ENCODE peak calls at places on chromosomes 3 and 15, in seven cellular contexts. One of them, this sample, is unnamed.
A peak's percentile ranks its signal among the peaks of the same experiment; 100 is the strongest.

GRCh38 chr3:106820726-106821362 is 556.4 kb upstream of the CCDC54 start:
- DNase-seq in effector CD4-positive, alpha-beta T cell: no peak
- DNase-seq in SJSA1: no peak
- DNase-seq in B cell: no peak
- DNase-seq in T-cell: no peak
- DNase-seq in stimulated activated CD4-positive, alpha-beta T cell treated with anti-CD3 and anti-CD28 coated beads, Interleukin-12 subunit alpha, Interleukin-12 subunit beta, amount 100 ng/mL, for 48 hours: no peak
- DNase-seq in cardiac muscle cell: no peak
- DNase-seq in this sample: no peak

GRCh38 chr3:71214797-71215196 is 368.7 kb downstream of the FOXP1 start:
- DNase-seq in effector CD4-positive, alpha-beta T cell: no peak
- DNase-seq in SJSA1: no peak
- DNase-seq in B cell: no peak
- DNase-seq in T-cell: no peak
- DNase-seq in stimulated activated CD4-positive, alpha-beta T cell treated with anti-CD3 and anti-CD28 coated beads, Interleukin-12 subunit alpha, Interleukin-12 subunit beta, amount 100 ng/mL, for 48 hours: no peak
- DNase-seq in cardiac muscle cell: no peak
- DNase-seq in this sample: no peak

GRCh38 chr3:136728918-136729317 is 23.3 kb downstream of the STAG1 start:
- DNase-seq in effector CD4-positive, alpha-beta T cell: no peak
- DNase-seq in SJSA1: peak; percentile 90
- DNase-seq in B cell: no peak
- DNase-seq in T-cell: no peak
- DNase-seq in stimulated activated CD4-positive, alpha-beta T cell treated with anti-CD3 and anti-CD28 coated beads, Interleukin-12 subunit alpha, Interleukin-12 subunit beta, amount 100 ng/mL, for 48 hours: no peak
- DNase-seq in cardiac muscle cell: peak; percentile 76
- DNase-seq in this sample: no peak

GRCh38 chr3:141303481-141304223 is 64.7 kb upstream of the ZBTB38 start:
- DNase-seq in effector CD4-positive, alpha-beta T cell: peak; percentile 62
- DNase-seq in SJSA1: peak; percentile 74
- DNase-seq in B cell: peak; percentile 48
- DNase-seq in T-cell: no peak
- DNase-seq in stimulated activated CD4-positive, alpha-beta T cell treated with anti-CD3 and anti-CD28 coated beads, Interleukin-12 subunit alpha, Interleukin-12 subunit beta, amount 100 ng/mL, for 48 hours: peak; percentile 92
- DNase-seq in cardiac muscle cell: peak; percentile 89
- DNase-seq in this sample: no peak

GRCh38 chr3:57783186-57784088 is 27.3 kb downstream of the SLMAP start:
- DNase-seq in effector CD4-positive, alpha-beta T cell: no peak
- DNase-seq in SJSA1: no peak
- DNase-seq in B cell: no peak
- DNase-seq in T-cell: no peak
- DNase-seq in stimulated activated CD4-positive, alpha-beta T cell treated with anti-CD3 and anti-CD28 coated beads, Interleukin-12 subunit alpha, Interleukin-12 subunit beta, amount 100 ng/mL, for 48 hours: no peak
- DNase-seq in cardiac muscle cell: no peak
- DNase-seq in this sample: no peak

GRCh38 chr3:151156618-151157216 is 46.3 kb downstream of the GPR171 start:
- DNase-seq in effector CD4-positive, alpha-beta T cell: peak; percentile 18
- DNase-seq in SJSA1: peak; percentile 31
- DNase-seq in B cell: peak; percentile 27
- DNase-seq in T-cell: no peak
- DNase-seq in stimulated activated CD4-positive, alpha-beta T cell treated with anti-CD3 and anti-CD28 coated beads, Interleukin-12 subunit alpha, Interleukin-12 subunit beta, amount 100 ng/mL, for 48 hours: peak; percentile 61
- DNase-seq in cardiac muscle cell: peak; percentile 73
- DNase-seq in this sample: no peak

GRCh38 chr3:70882104-70882503 is 569.7 kb upstream of the MDFIC2 start:
- DNase-seq in effector CD4-positive, alpha-beta T cell: no peak
- DNase-seq in SJSA1: peak; percentile 19
- DNase-seq in B cell: no peak
- DNase-seq in T-cell: no peak
- DNase-seq in stimulated activated CD4-positive, alpha-beta T cell treated with anti-CD3 and anti-CD28 coated beads, Interleukin-12 subunit alpha, Interleukin-12 subunit beta, amount 100 ng/mL, for 48 hours: no peak
- DNase-seq in cardiac muscle cell: peak; percentile 59
- DNase-seq in this sample: no peak

GRCh38 chr3:178159691-178160090 is 376.5 kb upstream of the KCNMB2 start:
- DNase-seq in effector CD4-positive, alpha-beta T cell: no peak
- DNase-seq in SJSA1: no peak
- DNase-seq in B cell: no peak
- DNase-seq in T-cell: no peak
- DNase-seq in stimulated activated CD4-positive, alpha-beta T cell treated with anti-CD3 and anti-CD28 coated beads, Interleukin-12 subunit alpha, Interleukin-12 subunit beta, amount 100 ng/mL, for 48 hours: no peak
- DNase-seq in cardiac muscle cell: peak; percentile 58
- DNase-seq in this sample: no peak

GRCh38 chr15:97652700-97653167 is 307.8 kb upstream of the ARRDC4 start:
- DNase-seq in effector CD4-positive, alpha-beta T cell: no peak
- DNase-seq in SJSA1: no peak
- DNase-seq in B cell: no peak
- DNase-seq in T-cell: no peak
- DNase-seq in stimulated activated CD4-positive, alpha-beta T cell treated with anti-CD3 and anti-CD28 coated beads, Interleukin-12 subunit alpha, Interleukin-12 subunit beta, amount 100 ng/mL, for 48 hours: no peak
- DNase-seq in cardiac muscle cell: no peak
- DNase-seq in this sample: no peak

GRCh38 chr15:90405208-90405607 is 17.2 kb downstream of the IQGAP1 start:
- DNase-seq in effector CD4-positive, alpha-beta T cell: no peak
- DNase-seq in SJSA1: no peak
- DNase-seq in B cell: no peak
- DNase-seq in T-cell: no peak
- DNase-seq in stimulated activated CD4-positive, alpha-beta T cell treated with anti-CD3 and anti-CD28 coated beads, Interleukin-12 subunit alpha, Interleukin-12 subunit beta, amount 100 ng/mL, for 48 hours: no peak
- DNase-seq in cardiac muscle cell: no peak
- DNase-seq in this sample: no peak

GRCh38 chr3:154176036-154176435 is 54.8 kb downstream of the ARHGEF26 start:
- DNase-seq in effector CD4-positive, alpha-beta T cell: no peak
- DNase-seq in SJSA1: no peak
- DNase-seq in B cell: no peak
- DNase-seq in T-cell: no peak
- DNase-seq in stimulated activated CD4-positive, alpha-beta T cell treated with anti-CD3 and anti-CD28 coated beads, Interleukin-12 subunit alpha, Interleukin-12 subunit beta, amount 100 ng/mL, for 48 hours: no peak
- DNase-seq in cardiac muscle cell: no peak
- DNase-seq in this sample: no peak

GRCh38 chr3:174620138-174620537 is 239.0 kb upstream of the NAALADL2 start:
- DNase-seq in effector CD4-positive, alpha-beta T cell: no peak
- DNase-seq in SJSA1: no peak
- DNase-seq in B cell: no peak
- DNase-seq in T-cell: no peak
- DNase-seq in stimulated activated CD4-positive, alpha-beta T cell treated with anti-CD3 and anti-CD28 coated beads, Interleukin-12 subunit alpha, Interleukin-12 subunit beta, amount 100 ng/mL, for 48 hours: no peak
- DNase-seq in cardiac muscle cell: peak; percentile 42
- DNase-seq in this sample: no peak

GRCh38 chr15:57758556-57758955 is 52.0 kb downstream of the POLR2M start:
- DNase-seq in effector CD4-positive, alpha-beta T cell: no peak
- DNase-seq in SJSA1: no peak
- DNase-seq in B cell: no peak
- DNase-seq in T-cell: no peak
- DNase-seq in stimulated activated CD4-positive, alpha-beta T cell treated with anti-CD3 and anti-CD28 coated beads, Interleukin-12 subunit alpha, Interleukin-12 subunit beta, amount 100 ng/mL, for 48 hours: no peak
- DNase-seq in cardiac muscle cell: peak; percentile 30
- DNase-seq in this sample: no peak

GRCh38 chr3:145313751-145314150 is 847.2 kb downstream of the PLOD2 start:
- DNase-seq in effector CD4-positive, alpha-beta T cell: no peak
- DNase-seq in SJSA1: no peak
- DNase-seq in B cell: no peak
- DNase-seq in T-cell: no peak
- DNase-seq in stimulated activated CD4-positive, alpha-beta T cell treated with anti-CD3 and anti-CD28 coated beads, Interleukin-12 subunit alpha, Interleukin-12 subunit beta, amount 100 ng/mL, for 48 hours: no peak
- DNase-seq in cardiac muscle cell: no peak
- DNase-seq in this sample: no peak

GRCh38 chr3:184003187-184003967 is 14.3 kb downstream of the ABCC5 start:
- DNase-seq in effector CD4-positive, alpha-beta T cell: no peak
- DNase-seq in SJSA1: no peak
- DNase-seq in B cell: no peak
- DNase-seq in T-cell: no peak
- DNase-seq in stimulated activated CD4-positive, alpha-beta T cell treated with anti-CD3 and anti-CD28 coated beads, Interleukin-12 subunit alpha, Interleukin-12 subunit beta, amount 100 ng/mL, for 48 hours: no peak
- DNase-seq in cardiac muscle cell: peak; percentile 71
- DNase-seq in this sample: no peak

This sample was measured in CD8-positive, alpha-beta T cell.